ENCODE peak calls at places on chromosomes 13 and 19, in nine cellular contexts. Y is caudate nucleus, A is testis, P is tibial artery, T is aorta, M is brain microvascular endothelial cell, W is mammary epithelial cell, E is ovary, B is mesendoderm. K is an unnamed sample.

GRCh38 chr19:1883784-1884183 is 1.5 kb downstream of the ABHD17A start:
- DNase-seq in Y (no peak), A (no peak), P (no peak), T (no peak), M (no peak), W (no peak), E (no peak), B (no peak), K (no peak)

GRCh38 chr19:4969772-4970531 is 1.0 kb downstream of the KDM4B start:
- DNase-seq in Y (no peak), A (peak), P (no peak), T (no peak), M (no peak), W (peak), E (no peak), B (no peak), K (no peak)

GRCh38 chr13:27997904-27998522 is 9.5 kb upstream of the URAD start:
- DNase-seq in Y (no peak), A (peak), P (peak), T (peak), M (peak), W (peak), E (no peak), B (peak), K (no peak)

GRCh38 chr19:46546194-46546896 is 50.7 kb upstream of the PNMA8B start:
- DNase-seq in Y (no peak), A (peak), P (no peak), T (no peak), M (peak), W (peak), E (no peak), B (peak), K (peak)

GRCh38 chr13:40350283-40350992 is 316.0 kb downstream of the FOXO1 start:
- DNase-seq in Y (no peak), A (no peak), P (no peak), T (no peak), M (no peak), W (no peak), E (no peak), B (no peak), K (no peak)

GRCh38 chr13:102901615-102902305 is 55.9 kb downstream of the ERCC5 start:
- DNase-seq in Y (no peak), A (no peak), P (no peak), T (no peak), M (peak), W (peak), E (no peak), B (no peak), K (no peak)

GRCh38 chr19:21610787-21611186 is 105.4 kb downstream of the ZNF429 start:
- DNase-seq in Y (no peak), A (no peak), P (no peak), T (no peak), M (no peak), W (no peak), E (no peak), B (no peak), K (no peak)

GRCh38 chr13:85261757-85262346 is 537.4 kb downstream of the SLITRK6 start:
- DNase-seq in Y (no peak), A (no peak), P (no peak), T (no peak), M (no peak), W (no peak), E (no peak), B (no peak), K (no peak)

GRCh38 chr13:79548886-79549285 is 67.9 kb downstream of the NDFIP2 start:
- DNase-seq in Y (no peak), A (no peak), P (no peak), T (no peak), M (no peak), W (peak), E (no peak), B (peak), K (no peak)

GRCh38 chr13:59834801-59835200 is 328.9 kb downstream of the DIAPH3 start:
- DNase-seq in Y (no peak), A (no peak), P (no peak), T (no peak), M (peak), W (peak), E (no peak), B (no peak), K (no peak)

GRCh38 chr19:13983213-13983889 is 22.8 kb downstream of the RFX1 start:
- DNase-seq in Y (no peak), A (no peak), P (no peak), T (no peak), M (no peak), W (no peak), E (no peak), B (no peak), K (no peak)

GRCh38 chr13:20191902-20192469 is 752 bp downstream of the GJB2 start:
- DNase-seq in Y (no peak), A (peak), P (no peak), T (no peak), M (no peak), W (peak), E (no peak), B (peak), K (no peak)

GRCh38 chr19:44284968-44285367 is 19.9 kb downstream of the ZNF235 start:
- DNase-seq in Y (no peak), A (no peak), P (no peak), T (no peak), M (no peak), W (no peak), E (no peak), B (no peak), K (no peak)

GRCh38 chr19:29663861-29664752 is 1.2 kb upstream of the PLEKHF1 start:
- DNase-seq in Y (no peak), A (no peak), P (peak), T (no peak), M (peak), W (peak), E (no peak), B (peak), K (no peak)

GRCh38 chr13:99948411-99948810 is 23.2 kb downstream of the ZIC5 start:
- DNase-seq in Y (no peak), A (no peak), P (peak), T (no peak), M (no peak), W (no peak), E (no peak), B (no peak), K (no peak)

GRCh38 chr13:98927954-98928927 is 49.6 kb downstream of the DOCK9 start:
- DNase-seq in Y (no peak), A (peak), P (no peak), T (no peak), M (peak), W (no peak), E (no peak), B (peak), K (no peak)

GRCh38 chr13:44386932-44387556 is 13.4 kb downstream of the SERP2 start:
- DNase-seq in Y (no peak), A (peak), P (no peak), T (no peak), M (no peak), W (no peak), E (no peak), B (peak), K (no peak)

GRCh38 chr19:58059003-58059671 is at the start of gene ZNF135:
- DNase-seq in Y (peak), A (peak), P (peak), T (peak), M (peak), W (peak), E (peak), B (peak), K (peak)

GRCh38 chr19:58274771-58275199 is 4.0 kb upstream of the ZNF8 start:
- DNase-seq in Y (no peak), A (no peak), P (no peak), T (no peak), M (no peak), W (peak), E (no peak), B (no peak), K (no peak)

GRCh38 chr19:4606181-4606580 is 33.1 kb upstream of the TNFAIP8L1 start:
- DNase-seq in Y (no peak), A (no peak), P (no peak), T (no peak), M (no peak), W (no peak), E (no peak), B (no peak), K (no peak)

GRCh38 chr19:40603071-40603718 is 2.0 kb downstream of the LTBP4 start:
- DNase-seq in Y (no peak), A (no peak), P (no peak), T (no peak), M (no peak), W (peak), E (no peak), B (peak), K (no peak)

GRCh38 chr19:40542197-40542859 is 34.3 kb upstream of the SHKBP1 start:
- DNase-seq in Y (no peak), A (peak), P (peak), T (peak), M (no peak), W (no peak), E (peak), B (no peak), K (no peak)

GRCh38 chr19:53308339-53308811 is 25.2 kb upstream of the ZNF845 start:
- DNase-seq in Y (no peak), A (peak), P (no peak), T (no peak), M (no peak), W (no peak), E (no peak), B (peak), K (peak)

GRCh38 chr19:29665826-29666633 is 769 bp downstream of the PLEKHF1 start:
- DNase-seq in Y (no peak), A (peak), P (peak), T (peak), M (peak), W (peak), E (peak), B (peak), K (no peak)

GRCh38 chr13:29937379-29937778 is 87.0 kb upstream of the UBL3 start:
- DNase-seq in Y (no peak), A (no peak), P (no peak), T (no peak), M (no peak), W (no peak), E (no peak), B (no peak), K (no peak)
- H3K27ac ChIP-seq in Y (no peak), A (no peak), P (no peak), T (no peak), M (no peak), W (no peak), E (no peak), B (no peak), K (no peak)

GRCh38 chr19:34084396-34085145 is 87.7 kb upstream of the LSM14A start:
- DNase-seq in Y (no peak), A (no peak), P (no peak), T (no peak), M (no peak), W (no peak), E (no peak), B (no peak), K (no peak)

GRCh38 chr19:34085336-34085735 is 87.0 kb upstream of the LSM14A start:
- DNase-seq in Y (no peak), A (no peak), P (no peak), T (no peak), M (no peak), W (no peak), E (no peak), B (peak), K (no peak)

GRCh38 chr19:34089566-34089965 is 82.7 kb upstream of the LSM14A start:
- DNase-seq in Y (no peak), A (no peak), P (no peak), T (no peak), M (no peak), W (no peak), E (no peak), B (no peak), K (no peak)

GRCh38 chr19:34082289-34083077 is 89.8 kb upstream of the LSM14A start:
- DNase-seq in Y (no peak), A (no peak), P (no peak), T (no peak), M (no peak), W (no peak), E (peak), B (peak), K (no peak)

DNA sequence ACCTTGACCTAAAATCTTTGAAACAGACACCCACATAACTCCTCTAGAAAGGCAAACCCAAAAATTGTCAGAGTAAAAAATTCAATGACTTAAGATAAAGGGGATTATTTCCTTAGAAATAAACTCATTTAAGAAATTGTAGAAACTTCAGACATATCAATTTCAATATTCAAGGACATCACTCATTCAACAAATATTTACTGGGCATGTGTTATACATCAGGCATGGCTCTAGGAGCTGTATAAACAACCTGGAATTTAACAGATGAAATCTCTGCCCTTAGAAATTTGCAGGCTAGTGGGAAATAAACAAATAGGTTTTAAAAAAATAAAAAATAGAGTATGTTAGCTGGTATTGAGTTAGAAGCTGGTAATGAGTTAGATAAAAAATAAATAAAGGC is 84.0 kb upstream of the LSM14A start:
- DNase-seq in Y (no peak), A (no peak), P (no peak), T (no peak), M (no peak), W (no peak), E (no peak), B (no peak), K (no peak)
- H3K27ac ChIP-seq in Y (no peak), A (no peak), P (no peak), T (no peak), M (no peak), W (no peak), E (no peak), B (no peak), K (no peak)

GRCh38 chr19:8614455-8614854 is 3.9 kb upstream of the ADAMTS10 start:
- DNase-seq in Y (no peak), A (no peak), P (no peak), T (no peak), M (no peak), W (no peak), E (no peak), B (no peak), K (no peak)

GRCh38 chr19:8615813-8616596 is 5.5 kb upstream of the ADAMTS10 start:
- DNase-seq in Y (no peak), A (peak), P (peak), T (peak), M (peak), W (no peak), E (peak), B (peak), K (no peak)

GRCh38 chr19:8612807-8613171 is 2.3 kb upstream of the ADAMTS10 start:
- DNase-seq in Y (no peak), A (no peak), P (no peak), T (no peak), M (no peak), W (no peak), E (no peak), B (no peak), K (no peak)

GRCh38 chr19:8616861-8617260 is 6.3 kb upstream of the ADAMTS10 start:
- DNase-seq in Y (no peak), A (no peak), P (no peak), T (no peak), M (no peak), W (no peak), E (no peak), B (no peak), K (no peak)

GRCh38 chr19:8615022-8615421 is 4.5 kb upstream of the ADAMTS10 start:
- DNase-seq in Y (no peak), A (no peak), P (no peak), T (no peak), M (no peak), W (no peak), E (no peak), B (no peak), K (no peak)
- H3K27ac ChIP-seq in Y (no peak), A (no peak), P (peak), T (peak), M (no peak), W (no peak), E (no peak), B (no peak), K (no peak)

DNA sequence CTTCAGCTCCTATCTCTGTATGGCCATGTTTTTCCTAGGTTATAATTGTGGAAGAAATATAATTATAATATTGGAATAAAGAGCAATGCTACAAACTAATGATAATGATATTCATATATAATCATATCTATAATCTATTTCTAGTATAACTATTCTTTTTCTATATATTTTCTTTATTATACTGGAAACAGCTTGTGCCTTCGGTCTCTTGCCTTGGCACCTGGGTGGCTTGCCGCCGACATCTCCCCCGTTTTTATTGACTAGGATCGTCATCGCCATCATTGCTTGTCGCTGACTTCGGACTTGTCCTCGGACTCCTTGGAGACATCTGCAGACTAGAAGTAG is 24.2 kb downstream of the ZNF763 start:
- DNase-seq in Y (no peak), A (no peak), P (no peak), T (no peak), M (no peak), W (no peak), E (no peak), B (no peak), K (no peak)
- H3K27ac ChIP-seq in Y (no peak), A (no peak), P (peak), T (no peak), M (no peak), W (no peak), E (no peak), B (no peak), K (no peak)

GRCh38 chr19:9436358-9436757 is 985 bp upstream of the ZNF266 start:
- DNase-seq in Y (no peak), A (no peak), P (no peak), T (no peak), M (no peak), W (no peak), E (no peak), B (no peak), K (no peak)
- H3K27ac ChIP-seq in Y (no peak), A (no peak), P (peak), T (no peak), M (no peak), W (no peak), E (no peak), B (no peak), K (no peak)

GRCh38 chr19:17236831-17237543 is 8.7 kb downstream of the NR2F6 start:
- DNase-seq in Y (no peak), A (no peak), P (no peak), T (no peak), M (no peak), W (no peak), E (peak), B (no peak), K (no peak)
- H3K27ac ChIP-seq in Y (no peak), A (no peak), P (peak), T (no peak), M (no peak), W (no peak), E (peak), B (peak), K (no peak)

DNA sequence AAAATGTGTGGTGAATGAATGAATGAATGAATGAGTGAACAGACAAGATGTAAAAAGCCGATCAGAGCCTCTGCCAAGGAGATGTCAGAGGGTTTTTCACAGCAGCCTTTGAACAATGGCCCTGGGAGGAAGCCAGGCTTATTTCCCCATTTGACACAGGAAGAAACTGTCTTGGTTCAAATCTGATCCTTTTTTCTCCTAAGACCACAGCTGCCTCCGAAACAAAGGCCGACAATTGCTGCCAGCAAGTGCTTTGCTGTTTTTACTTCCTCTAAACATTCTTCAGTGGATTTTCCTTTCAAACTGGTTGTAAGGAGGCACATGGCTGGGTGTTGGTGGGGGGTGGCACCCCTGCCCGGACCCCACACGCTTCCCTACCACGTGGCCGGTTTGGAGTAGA is 44.2 kb upstream of the HOMER3 start:
- DNase-seq in Y (no peak), A (no peak), P (no peak), T (peak), M (no peak), W (no peak), E (no peak), B (no peak), K (peak)
- H3K27ac ChIP-seq in Y (peak), A (no peak), P (no peak), T (no peak), M (no peak), W (no peak), E (no peak), B (no peak), K (peak)

GRCh38 chr19:11598103-11598483 is 810 bp downstream of the ZNF627 start:
- DNase-seq in Y (no peak), A (no peak), P (no peak), T (no peak), M (peak), W (no peak), E (no peak), B (no peak), K (no peak)
- H3K27ac ChIP-seq in Y (no peak), A (peak), P (peak), T (no peak), M (peak), W (peak), E (peak), B (no peak), K (peak)